ENCODE peak calls at places on chromosomes 3 and 15, in ten cellular contexts. R is A549, E is K562, S is transverse colon, A is SK-N-SH, D is stomach, U is tibial nerve, X is sigmoid colon, W is H1, G is suprapubic skin. F is an unnamed sample. For H3K9me3, the result is how much of the 10 kb centered on the place peaks cover.

GRCh38 chr3:81744366-81744765 is 17.1 kb downstream of the GBE1 start:
- DNase-seq in W (no peak), A (no peak), X (no peak), D (no peak), U (no peak), E (no peak), R (peak), S (no peak), G (no peak), F (peak)

GRCh38 chr3:195071916-195072820 is 198.8 kb downstream of the XXYLT1 start:
- DNase-seq in U (no peak), S (peak), E (no peak), A (no peak), W (no peak), G (peak), X (peak), D (peak), R (no peak), F (no peak)

GRCh38 chr15:93366387-93367100 is 277.5 kb upstream of the RGMA start:
- DNase-seq in W (no peak), E (no peak), X (no peak), D (no peak), G (no peak), A (no peak), R (no peak), U (no peak), S (no peak), F (no peak)

GRCh38 chr3:182967218-182968204 is 12.8 kb downstream of the DCUN1D1 start:
- DNase-seq in R (no peak), X (no peak), U (no peak), G (no peak), W (no peak), A (no peak), E (no peak), S (no peak), D (no peak), F (no peak)

GRCh38 chr3:48275292-48276027 is 34.6 kb downstream of the ZNF589 start:
- DNase-seq in A (no peak), E (no peak), G (no peak), R (no peak), D (no peak), S (no peak), W (no peak), X (no peak), U (no peak), F (no peak)

GRCh38 chr3:183478501-183478900 is 50.1 kb upstream of the MCF2L2 start:
- DNase-seq in A (no peak), E (no peak), W (no peak), G (peak), U (no peak), D (peak), S (no peak), X (no peak), R (no peak), F (no peak)

GRCh38 chr3:139130390-139131140 is 85.9 kb upstream of the PRR23C start:
- DNase-seq in G (no peak), X (no peak), D (no peak), W (no peak), U (no peak), A (no peak), S (no peak), E (no peak), R (no peak), F (no peak)

GRCh38 chr15:31501074-31501473 is 174.4 kb downstream of the KLF13 start:
- DNase-seq in S (no peak), E (no peak), R (no peak), X (no peak), U (no peak), A (no peak), D (no peak), G (no peak), W (no peak), F (no peak)

GRCh38 chr3:125010393-125010792 is 45.4 kb downstream of the HEG1 start:
- DNase-seq in G (no peak), A (no peak), S (no peak), X (no peak), U (no peak), E (no peak), R (no peak), W (no peak), D (no peak), F (no peak)

GRCh38 chr3:54427951-54428871 is 305.9 kb downstream of the CACNA2D3 start:
- DNase-seq in W (peak), A (peak), D (peak), R (peak), U (no peak), X (peak), G (no peak), E (peak), S (peak), F (peak)

DNA sequence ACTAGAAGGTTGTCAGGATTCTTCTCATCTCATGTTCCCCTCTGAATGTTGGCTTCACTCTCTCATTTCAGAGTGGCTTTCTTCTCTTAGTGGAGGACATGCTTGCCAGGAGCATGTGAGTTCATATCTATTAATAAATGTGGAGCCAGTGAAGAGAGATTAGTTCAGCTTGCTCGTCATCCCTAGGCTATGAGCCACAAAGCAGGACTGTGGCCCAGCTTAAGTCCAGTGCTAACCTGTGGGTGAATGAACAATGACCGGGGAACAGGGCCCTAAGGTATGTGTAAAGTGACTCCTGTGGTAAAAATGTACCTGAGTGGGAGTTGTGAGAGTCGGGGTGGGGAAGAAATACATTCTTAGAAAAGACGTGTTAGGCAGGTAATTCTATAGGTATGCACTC is 96.9 kb upstream of the TBL1XR1 start:
- DNase-seq in A (no peak), E (no peak), U (no peak), W (no peak), R (no peak), S (no peak), X (peak), D (peak), G (no peak), F (peak)
- TF ChIP-seq EP300 in A (no peak), E (no peak), U (no peak), W (no peak), R (no peak), S (no peak), X (no peak), D (no peak), G (no peak), F (no peak)

DNA sequence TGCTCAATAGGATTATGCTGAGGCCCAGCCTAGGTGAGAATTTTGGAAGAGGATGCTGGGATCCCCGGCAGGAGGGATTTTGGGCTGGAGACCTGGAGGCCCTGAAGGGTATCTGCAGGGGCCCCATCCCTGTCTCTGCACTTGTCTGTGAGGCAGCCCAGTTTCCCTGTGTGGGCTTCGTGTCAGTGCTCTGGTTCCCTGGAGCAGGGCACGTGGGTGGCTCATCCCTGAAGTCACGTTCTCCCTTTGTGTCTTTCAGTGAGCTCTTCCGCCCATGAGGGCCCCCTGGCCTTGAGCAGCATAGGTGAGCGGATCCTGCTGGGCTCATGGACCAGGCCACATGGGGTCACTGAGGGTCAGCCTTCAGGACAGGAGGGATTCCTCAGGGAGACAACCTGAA is 217.9 kb downstream of the SNRPN start:
- DNase-seq in G (no peak), E (no peak), U (no peak), S (no peak), D (peak), W (no peak), X (peak), A (no peak), R (no peak), F (no peak)
- H3K9me3 ChIP-seq in G (under half), E (under half), U (under half), S (under half), D (half or more), W (half or more), X (under half), A (under half), R (under half), F (under half)

GRCh38 chr3:13657660-13658435 is 108.9 kb downstream of the FBLN2 start:
- DNase-seq in W (no peak), E (peak), A (peak), G (no peak), R (peak), U (no peak), X (no peak), D (peak), S (peak), F (peak)

GRCh38 chr3:13653631-13654279 is 104.8 kb downstream of the FBLN2 start:
- DNase-seq in D (no peak), G (no peak), R (no peak), S (no peak), E (no peak), A (no peak), X (no peak), W (no peak), U (no peak), F (no peak)

GRCh38 chr3:13654330-13655073 is 105.6 kb downstream of the FBLN2 start:
- DNase-seq in R (no peak), E (peak), W (no peak), A (peak), G (no peak), D (no peak), S (no peak), X (no peak), U (no peak), F (no peak)

GRCh38 chr3:13656584-13657301 is 107.8 kb downstream of the FBLN2 start:
- DNase-seq in W (no peak), S (no peak), A (no peak), D (no peak), E (no peak), X (no peak), U (no peak), R (no peak), G (no peak), F (no peak)

GRCh38 chr3:13655074-13655913 is 106.4 kb downstream of the FBLN2 start:
- DNase-seq in G (no peak), U (no peak), X (no peak), R (peak), E (peak), W (no peak), S (peak), A (peak), D (peak), F (peak)
- TF ChIP-seq EP300 in G (no peak), U (no peak), X (no peak), R (no peak), E (no peak), W (no peak), S (no peak), A (no peak), D (no peak), F (no peak)

GRCh38 chr3:196409409-196409808 is 22.8 kb downstream of the UBXN7 start:
- DNase-seq in W (no peak), U (no peak), S (no peak), X (no peak), E (no peak), A (no peak), R (no peak), D (no peak), G (no peak), F (no peak)
- H3K9me3 ChIP-seq in W (under half), U (under half), S (under half), X (under half), E (under half), A (under half), R (under half), D (under half), G (under half), F (under half)

DNA sequence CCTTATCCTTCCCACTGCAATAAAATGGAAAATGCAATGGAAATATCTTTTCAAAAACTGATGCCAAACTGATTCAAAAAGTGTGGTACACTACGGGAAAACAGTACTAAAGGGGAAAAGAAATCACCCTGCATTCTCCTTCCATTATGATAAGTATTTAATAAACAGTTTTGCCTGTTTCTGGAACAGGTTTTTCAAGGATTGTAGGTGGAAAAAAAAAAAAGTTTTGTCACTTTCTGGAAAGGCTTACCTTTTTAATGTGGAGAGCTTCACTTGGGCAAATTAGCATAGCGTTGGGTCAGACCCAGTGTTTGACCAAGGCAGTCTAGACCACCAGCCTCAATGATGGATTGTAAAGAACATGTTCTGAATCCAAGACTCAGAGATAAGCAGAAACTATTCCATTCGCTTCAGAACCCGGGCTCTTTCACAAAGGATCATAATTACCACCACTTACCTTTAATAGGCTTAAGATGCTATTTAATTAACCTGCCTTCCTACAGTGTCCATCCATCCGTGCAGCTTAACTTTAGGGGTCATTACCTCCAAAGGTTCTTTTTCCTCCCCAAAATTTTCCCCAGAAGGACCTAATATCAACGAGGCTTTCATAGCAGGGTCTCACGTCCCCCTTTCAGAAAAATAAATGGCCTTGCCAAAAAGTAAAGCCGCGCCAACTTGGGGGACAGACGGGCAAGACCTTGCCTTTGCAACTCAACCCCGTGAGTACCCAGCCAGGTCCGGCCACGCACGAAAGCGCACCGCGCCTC is 1.0 kb downstream of the DCBLD2 start:
- DNase-seq in W (no peak), X (no peak), U (no peak), E (no peak), A (peak), S (no peak), D (no peak), R (no peak), G (no peak), F (no peak)
- TF ChIP-seq EP300 in W (no peak), X (no peak), U (no peak), E (no peak), A (no peak), S (no peak), D (no peak), R (no peak), G (no peak), F (no peak)

GRCh38 chr15:71822890-71823289 is 12.5 kb downstream of the NR2E3 start:
- DNase-seq in D (no peak), G (no peak), S (no peak), U (no peak), R (no peak), A (no peak), X (no peak), W (no peak), E (no peak), F (no peak)
- H3K9me3 ChIP-seq in D (under half), G (under half), S (under half), U (under half), R (half or more), A (under half), X (under half), W (under half), E (under half), F (under half)

GRCh38 chr3:94875149-94875548 is 812.3 kb downstream of the NSUN3 start:
- DNase-seq in X (no peak), A (no peak), D (no peak), E (no peak), U (no peak), G (no peak), R (no peak), W (no peak), S (no peak), F (no peak)
- TF ChIP-seq EP300 in X (no peak), A (no peak), D (no peak), E (no peak), U (no peak), G (no peak), R (no peak), W (no peak), S (no peak), F (no peak)

GRCh38 chr15:25061808-25062550 is 107.2 kb downstream of the SNRPN start:
- DNase-seq in D (no peak), S (no peak), G (peak), X (no peak), A (no peak), E (no peak), U (no peak), W (no peak), R (no peak), F (no peak)

GRCh38 chr15:25060996-25061620 is 106.3 kb downstream of the SNRPN start:
- DNase-seq in A (no peak), D (no peak), U (no peak), G (peak), E (no peak), R (no peak), W (no peak), S (no peak), X (no peak), F (peak)

GRCh38 chr15:25060472-25060803 is 105.7 kb downstream of the SNRPN start:
- DNase-seq in U (no peak), S (no peak), X (no peak), A (no peak), E (no peak), R (no peak), G (peak), D (peak), W (no peak), F (peak)

GRCh38 chr15:25058080-25058785 is 103.4 kb downstream of the SNRPN start:
- DNase-seq in R (no peak), X (no peak), W (no peak), G (peak), E (no peak), D (peak), A (no peak), U (no peak), S (no peak), F (peak)

GRCh38 chr15:25059698-25060471 is 105.1 kb downstream of the SNRPN start:
- DNase-seq in U (no peak), W (no peak), G (peak), A (no peak), X (no peak), D (no peak), R (no peak), E (no peak), S (no peak), F (no peak)
- H3K9me3 ChIP-seq in U (half or more), W (half or more), G (half or more), A (under half), X (half or more), D (half or more), R (half or more), E (under half), S (half or more), F (half or more)

GRCh38 chr3:42991369-42992315 is 12.5 kb downstream of the GASK1A start:
- DNase-seq in D (no peak), U (no peak), G (no peak), S (no peak), X (no peak), W (no peak), E (no peak), A (no peak), R (no peak), F (no peak)
- TF ChIP-seq EP300 in D (no peak), U (peak), G (no peak), S (no peak), X (no peak), W (no peak), E (no peak), A (no peak), R (no peak), F (no peak)

F was measured in ovary.